ENCODE peak calls at places on chromosome 4, in five cellular contexts. One of them, this sample, is unnamed.
A peak's percentile ranks its signal among the peaks of the same experiment; 100 is the strongest.

GRCh38 chr4:113869743-113870375 is 108.3 kb upstream of the CAMK2D start:
- DNase-seq in cardiac muscle cell: no peak
- DNase-seq in keratinocyte: no peak
- DNase-seq in RWPE2: no peak
- DNase-seq in body of pancreas: no peak
- DNase-seq in this sample: no peak

GRCh38 chr4:99810536-99810935 is 6.1 kb upstream of the DAPP1 start:
- DNase-seq in cardiac muscle cell: no peak
- DNase-seq in body of pancreas: no peak
- DNase-seq in RWPE2: no peak
- DNase-seq in keratinocyte: no peak
- DNase-seq in this sample: no peak

GRCh38 chr4:121564840-121565375 is 131.9 kb downstream of the ANXA5 start:
- DNase-seq in cardiac muscle cell: no peak
- DNase-seq in keratinocyte: no peak
- DNase-seq in RWPE2: no peak
- DNase-seq in body of pancreas: no peak
- DNase-seq in this sample: no peak

GRCh38 chr4:161664740-161665139 is 499.1 kb downstream of the FSTL5 start:
- DNase-seq in cardiac muscle cell: no peak
- DNase-seq in body of pancreas: no peak
- DNase-seq in RWPE2: no peak
- DNase-seq in keratinocyte: no peak
- DNase-seq in this sample: no peak

GRCh38 chr4:48710446-48711209 is 69.5 kb downstream of the FRYL start:
- DNase-seq in RWPE2: no peak
- DNase-seq in body of pancreas: no peak
- DNase-seq in cardiac muscle cell: peak; percentile 45
- DNase-seq in keratinocyte: no peak
- DNase-seq in this sample: no peak

GRCh38 chr4:34953145-34953799 is 1291.0 kb downstream of the ARAP2 start:
- DNase-seq in RWPE2: no peak
- DNase-seq in body of pancreas: no peak
- DNase-seq in keratinocyte: no peak
- DNase-seq in cardiac muscle cell: no peak
- DNase-seq in this sample: peak; percentile 80

GRCh38 chr4:68074397-68074796 is 55.3 kb downstream of the TMPRSS11F start:
- DNase-seq in cardiac muscle cell: no peak
- DNase-seq in body of pancreas: no peak
- DNase-seq in keratinocyte: no peak
- DNase-seq in RWPE2: no peak
- DNase-seq in this sample: no peak

GRCh38 chr4:59537231-59537886 is 1662.8 kb upstream of the ADGRL3 start:
- DNase-seq in RWPE2: no peak
- DNase-seq in keratinocyte: no peak
- DNase-seq in body of pancreas: no peak
- DNase-seq in cardiac muscle cell: no peak
- DNase-seq in this sample: no peak

GRCh38 chr4:144611850-144612249 is 34.1 kb upstream of the HHIP start:
- DNase-seq in keratinocyte: no peak
- DNase-seq in body of pancreas: peak; percentile 34
- DNase-seq in RWPE2: no peak
- DNase-seq in cardiac muscle cell: peak; percentile 46
- DNase-seq in this sample: peak; percentile 80

GRCh38 chr4:144562019-144562740 is 83.8 kb upstream of the HHIP start:
- DNase-seq in keratinocyte: no peak
- DNase-seq in body of pancreas: no peak
- DNase-seq in RWPE2: no peak
- DNase-seq in cardiac muscle cell: peak; percentile 24
- DNase-seq in this sample: peak; percentile 75

GRCh38 chr4:181365671-181366070 is 877.5 kb upstream of the TENM3 start:
- DNase-seq in RWPE2: no peak
- DNase-seq in body of pancreas: no peak
- DNase-seq in cardiac muscle cell: no peak
- DNase-seq in keratinocyte: no peak
- DNase-seq in this sample: no peak

GRCh38 chr4:65422109-65422508 is 248.2 kb downstream of the EPHA5 start:
- DNase-seq in cardiac muscle cell: no peak
- DNase-seq in RWPE2: no peak
- DNase-seq in body of pancreas: no peak
- DNase-seq in keratinocyte: no peak
- DNase-seq in this sample: no peak

GRCh38 chr4:95742179-95742578 is 97.7 kb upstream of the PDHA2 start:
- DNase-seq in cardiac muscle cell: no peak
- DNase-seq in keratinocyte: no peak
- DNase-seq in RWPE2: no peak
- DNase-seq in body of pancreas: no peak
- DNase-seq in this sample: no peak

GRCh38 chr4:149823770-149824221 is 8.2 kb upstream of the IQCM start:
- DNase-seq in keratinocyte: peak; percentile 19
- DNase-seq in body of pancreas: no peak
- DNase-seq in RWPE2: no peak
- DNase-seq in cardiac muscle cell: peak; percentile 39
- DNase-seq in this sample: no peak

GRCh38 chr4:78652282-78652876 is 100.8 kb downstream of the ANXA3 start:
- DNase-seq in body of pancreas: no peak
- DNase-seq in RWPE2: no peak
- DNase-seq in keratinocyte: no peak
- DNase-seq in cardiac muscle cell: peak; percentile 75
- DNase-seq in this sample: no peak

GRCh38 chr4:21900211-21900610 is 48.4 kb downstream of the KCNIP4 start:
- DNase-seq in body of pancreas: no peak
- DNase-seq in keratinocyte: no peak
- DNase-seq in RWPE2: no peak
- DNase-seq in cardiac muscle cell: no peak
- DNase-seq in this sample: no peak

GRCh38 chr4:153488006-153488718 is 22.0 kb downstream of the TMEM131L start:
- DNase-seq in keratinocyte: no peak
- DNase-seq in body of pancreas: no peak
- DNase-seq in RWPE2: no peak
- DNase-seq in cardiac muscle cell: peak; percentile 54
- DNase-seq in this sample: peak; percentile 67

GRCh38 chr4:91502365-91502764 is 801.4 kb upstream of the GRID2 start:
- DNase-seq in cardiac muscle cell: peak; percentile 27
- DNase-seq in keratinocyte: no peak
- DNase-seq in body of pancreas: no peak
- DNase-seq in RWPE2: no peak
- DNase-seq in this sample: peak; percentile 42

GRCh38 chr4:87391783-87392054 is 731 bp upstream of the HSD17B11 start:
- DNase-seq in keratinocyte: no peak
- DNase-seq in RWPE2: no peak
- DNase-seq in cardiac muscle cell: no peak
- DNase-seq in body of pancreas: no peak
- DNase-seq in this sample: no peak

GRCh38 chr4:87392183-87392582 is 1.2 kb upstream of the HSD17B11 start:
- DNase-seq in RWPE2: no peak
- DNase-seq in body of pancreas: no peak
- DNase-seq in cardiac muscle cell: no peak
- DNase-seq in keratinocyte: no peak
- DNase-seq in this sample: no peak

GRCh38 chr4:87387237-87387636 is 3.8 kb downstream of the HSD17B11 start:
- DNase-seq in RWPE2: no peak
- DNase-seq in keratinocyte: no peak
- DNase-seq in body of pancreas: no peak
- DNase-seq in cardiac muscle cell: no peak
- DNase-seq in this sample: no peak

DNA sequence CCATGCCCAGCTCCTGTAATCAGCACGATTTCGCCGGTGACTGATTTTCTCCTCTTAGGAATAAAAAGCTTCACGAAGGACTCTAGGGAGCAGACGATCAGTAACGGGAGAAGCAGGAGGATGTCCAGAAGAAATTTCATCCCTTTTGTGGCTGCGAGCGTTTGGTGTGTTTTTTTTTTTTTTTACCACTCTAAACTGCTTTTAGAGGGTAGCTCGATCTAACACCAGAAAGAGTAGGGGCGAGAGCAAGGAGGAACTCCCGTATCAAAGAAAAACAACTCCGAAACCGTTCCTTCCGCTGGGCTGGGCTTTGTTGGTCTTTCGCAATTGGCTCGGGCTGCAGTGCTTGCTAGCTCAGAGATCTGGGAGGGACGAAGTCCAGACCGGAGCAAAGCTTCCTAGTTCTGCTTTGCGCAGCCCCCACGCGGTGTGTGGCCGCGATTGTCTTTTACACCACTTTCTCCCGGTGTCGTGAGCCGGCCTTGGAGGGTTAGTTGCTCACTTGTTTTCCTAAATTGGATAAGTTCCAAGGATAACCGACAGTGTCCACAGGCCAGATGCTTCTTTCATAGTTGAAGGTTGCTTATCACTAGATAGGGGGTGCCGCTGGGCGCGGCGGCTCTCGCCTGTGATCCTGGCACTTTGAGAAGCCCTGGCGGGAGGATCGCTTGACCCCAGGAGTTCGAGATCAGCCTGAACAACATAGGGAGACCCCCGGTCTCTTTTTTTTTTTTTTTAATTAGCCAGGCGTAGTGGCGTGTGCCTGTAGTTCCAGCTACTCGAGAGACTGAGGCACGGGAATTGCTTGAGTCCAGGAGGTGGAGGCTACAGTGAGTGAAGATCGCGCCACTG is at the start of gene HSD17B11:
- DNase-seq in body of pancreas: peak; percentile 89
- DNase-seq in cardiac muscle cell: peak; percentile 97
- DNase-seq in RWPE2: peak; percentile 70
- DNase-seq in keratinocyte: no peak
- DNase-seq in this sample: peak; percentile 92
- TF ChIP-seq CTCF in body of pancreas: peak; percentile 15
- TF ChIP-seq CTCF in cardiac muscle cell: no peak
- TF ChIP-seq CTCF in RWPE2: peak; percentile 8
- TF ChIP-seq CTCF in keratinocyte: no peak
- TF ChIP-seq CTCF in this sample: peak; percentile 34

GRCh38 chr4:102761478-102761790 is 666 bp upstream of the MANBA start:
- DNase-seq in keratinocyte: no peak
- DNase-seq in body of pancreas: no peak
- DNase-seq in cardiac muscle cell: peak; percentile 32
- DNase-seq in RWPE2: no peak
- DNase-seq in this sample: no peak
- H3K27ac ChIP-seq in keratinocyte: no peak overlapping the region
- H3K27ac ChIP-seq in body of pancreas: peak overlapping the region; percentile 91
- H3K27ac ChIP-seq in cardiac muscle cell: peak overlapping the region; percentile 56
- H3K27ac ChIP-seq in RWPE2: no peak overlapping the region
- H3K27ac ChIP-seq in this sample: no peak overlapping the region

DNA sequence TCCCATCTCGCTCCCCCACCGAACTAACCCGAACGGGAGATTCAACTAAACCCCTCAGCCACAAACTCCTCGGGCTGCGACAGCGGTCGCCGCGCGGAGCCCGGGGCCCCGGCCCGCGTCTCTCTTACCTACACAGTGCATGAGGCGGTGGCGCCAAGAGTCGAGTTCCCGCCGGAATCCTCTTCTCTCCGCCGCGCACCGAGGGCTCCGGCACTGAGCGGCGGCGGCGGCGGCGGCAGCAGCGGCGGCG is 160 bp downstream of the LCORL start:
- DNase-seq in RWPE2: no peak
- DNase-seq in cardiac muscle cell: no peak
- DNase-seq in body of pancreas: no peak
- DNase-seq in keratinocyte: no peak
- DNase-seq in this sample: no peak
- H3K4me3 ChIP-seq in RWPE2: peak overlapping the region; percentile 91
- H3K4me3 ChIP-seq in cardiac muscle cell: peak overlapping the region; percentile 93
- H3K4me3 ChIP-seq in body of pancreas: peak overlapping the region; percentile 76
- H3K4me3 ChIP-seq in keratinocyte: peak overlapping the region; percentile 93
- H3K4me3 ChIP-seq in this sample: peak overlapping the region; percentile 95

GRCh38 chr4:151766691-151767090 is 5.9 kb upstream of the GATB start:
- DNase-seq in body of pancreas: no peak
- DNase-seq in keratinocyte: no peak
- DNase-seq in cardiac muscle cell: no peak
- DNase-seq in RWPE2: no peak
- DNase-seq in this sample: peak; percentile 49
- TF ChIP-seq CTCF in body of pancreas: no peak
- TF ChIP-seq CTCF in keratinocyte: peak; percentile 31
- TF ChIP-seq CTCF in cardiac muscle cell: no peak
- TF ChIP-seq CTCF in RWPE2: no peak
- TF ChIP-seq CTCF in this sample: peak; percentile 46

DNA sequence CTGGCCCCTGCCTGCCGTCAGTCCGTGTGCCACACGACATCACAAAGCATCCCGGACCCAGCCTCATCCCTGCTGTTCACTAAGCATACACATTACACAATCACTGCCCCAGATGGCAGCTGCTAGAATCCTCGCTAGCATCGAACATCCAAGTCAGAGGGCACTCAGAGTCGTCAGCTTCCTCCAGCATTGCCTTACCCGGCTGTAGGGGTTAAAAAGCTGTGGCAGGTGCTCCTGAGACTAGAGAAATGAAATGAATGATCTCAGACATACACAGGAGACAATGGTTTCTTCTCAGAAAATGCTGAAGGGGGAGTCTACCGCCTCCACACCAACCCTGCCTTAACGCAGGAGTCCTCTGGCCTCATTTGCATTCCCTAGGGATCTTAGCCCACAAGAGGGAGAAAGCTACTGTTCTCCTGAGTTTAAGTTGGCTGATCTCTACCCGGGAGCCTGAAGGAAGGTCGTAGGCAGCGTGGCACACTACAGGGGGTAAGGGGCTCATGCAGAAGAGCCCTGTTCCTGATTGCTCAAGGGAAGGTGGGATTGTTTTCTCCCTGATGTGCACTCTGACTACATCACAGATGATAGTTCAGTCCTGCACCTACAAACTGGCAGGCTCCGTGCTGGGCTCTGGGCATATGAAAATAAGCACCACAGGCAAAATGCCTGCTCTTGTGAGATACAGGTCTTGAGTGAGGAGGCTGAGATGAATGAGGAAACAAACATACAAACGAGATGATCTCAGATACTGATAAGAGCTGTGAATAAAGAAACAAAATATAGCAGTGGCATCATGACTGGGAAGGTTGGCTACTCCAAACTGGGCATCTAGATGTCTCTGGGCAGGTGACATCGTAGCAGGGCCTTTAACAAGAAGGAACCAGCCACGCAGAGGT is 2.6 kb upstream of the KIAA0232 start:
- DNase-seq in cardiac muscle cell: peak; percentile 58
- DNase-seq in body of pancreas: no peak
- DNase-seq in keratinocyte: no peak
- DNase-seq in RWPE2: no peak
- DNase-seq in this sample: peak; percentile 77
- H3K27ac ChIP-seq in cardiac muscle cell: no peak overlapping the region
- H3K27ac ChIP-seq in body of pancreas: no peak overlapping the region
- H3K27ac ChIP-seq in keratinocyte: no peak overlapping the region
- H3K27ac ChIP-seq in RWPE2: no peak overlapping the region
- H3K27ac ChIP-seq in this sample: peak overlapping the region; percentile 79

This sample was measured in endodermal cell.